ENCODE peak calls at places on chromosome X, in nine cellular contexts. F, K, C, R, V, X, D, U and O are unnamed samples.

GRCh38 chrX:9913041-9913440 is 54.1 kb upstream of the CLDN34 start:
- DNase-seq in F (no peak), K (no peak), C (no peak), R (peak), V (no peak), X (no peak), D (peak), U (no peak), O (no peak)

GRCh38 chrX:68196939-68197791 is 236.1 kb downstream of the OPHN1 start:
- DNase-seq in F (peak), K (no peak), C (peak), R (peak), V (peak), X (no peak), D (peak), U (peak), O (peak)

GRCh38 chrX:13275031-13275430 is 44.8 kb downstream of the ATXN3L start:
- DNase-seq in F (no peak), K (no peak), C (no peak), R (no peak), V (no peak), X (no peak), D (no peak), U (no peak), O (no peak)

GRCh38 chrX:112851806-112852205 is 11.2 kb upstream of the AMOT start:
- DNase-seq in F (peak), K (no peak), C (no peak), R (no peak), V (no peak), X (no peak), D (peak), U (peak), O (no peak)

GRCh38 chrX:11968470-11968869 is 169.8 kb upstream of the FRMPD4 start:
- DNase-seq in F (no peak), K (no peak), C (no peak), R (no peak), V (no peak), X (no peak), D (peak), U (no peak), O (no peak)

GRCh38 chrX:96445531-96446065 is 239.0 kb upstream of the DIAPH2 start:
- DNase-seq in F (no peak), K (no peak), C (no peak), R (no peak), V (peak), X (no peak), D (no peak), U (no peak), O (no peak)

GRCh38 chrX:123626962-123627361 is 105.9 kb downstream of the THOC2 start:
- DNase-seq in F (no peak), K (no peak), C (no peak), R (no peak), V (no peak), X (no peak), D (peak), U (peak), O (no peak)

GRCh38 chrX:116384406-116384805 is 52.0 kb upstream of the SLC6A14 start:
- DNase-seq in F (no peak), K (no peak), C (no peak), R (no peak), V (no peak), X (no peak), D (peak), U (no peak), O (no peak)

GRCh38 chrX:154649864-154650510 is 3.4 kb downstream of the CTAG2 start:
- DNase-seq in F (no peak), K (no peak), C (no peak), R (no peak), V (no peak), X (no peak), D (no peak), U (no peak), O (no peak)

GRCh38 chrX:154000051-154000450 is 19.7 kb downstream of the IRAK1 start:
- DNase-seq in F (no peak), K (no peak), C (no peak), R (no peak), V (no peak), X (no peak), D (no peak), U (no peak), O (no peak)

GRCh38 chrX:6363193-6363592 is 134.5 kb upstream of the NLGN4X start:
- DNase-seq in F (no peak), K (no peak), C (no peak), R (peak), V (no peak), X (no peak), D (no peak), U (no peak), O (no peak)

GRCh38 chrX:99857455-99857854 is 552.6 kb downstream of the PCDH19 start:
- DNase-seq in F (no peak), K (no peak), C (no peak), R (no peak), V (peak), X (no peak), D (no peak), U (no peak), O (peak)

GRCh38 chrX:41671082-41671481 is 17.7 kb upstream of the GPR34 start:
- DNase-seq in F (no peak), K (no peak), C (no peak), R (no peak), V (no peak), X (no peak), D (no peak), U (no peak), O (no peak)

GRCh38 chrX:63032811-63033210 is 318.3 kb downstream of the SPIN4 start:
- DNase-seq in F (no peak), K (no peak), C (no peak), R (no peak), V (no peak), X (no peak), D (no peak), U (no peak), O (no peak)

GRCh38 chrX:38803609-38804480 is 2.6 kb downstream of the MID1IP1 start:
- DNase-seq in F (peak), K (peak), C (peak), R (peak), V (peak), X (peak), D (peak), U (peak), O (peak)

GRCh38 chrX:3142259-3143042 is 101.2 kb downstream of the ARSF start:
- DNase-seq in F (no peak), K (no peak), C (no peak), R (no peak), V (peak), X (no peak), D (no peak), U (peak), O (peak)

GRCh38 chrX:148691456-148691855 is 191.0 kb downstream of the AFF2 start:
- DNase-seq in F (no peak), K (no peak), C (no peak), R (no peak), V (no peak), X (no peak), D (peak), U (no peak), O (no peak)

GRCh38 chrX:9728271-9728670 is 37.4 kb downstream of the GPR143 start:
- DNase-seq in F (no peak), K (no peak), C (no peak), R (no peak), V (peak), X (no peak), D (no peak), U (no peak), O (peak)